ENCODE peak calls at places on chromosomes 4 and X, in four cellular contexts. O is ELF-1; J is D341Med; H is stimulated activated CD4-positive, alpha-beta T cell treated with anti-CD3 and anti-CD28 coated beads, Interleukin-2, amount 100 ng/mL, for 24 hours. C is an unnamed sample.

GRCh38 chr4:98794565-98795205 is 134.2 kb downstream of the EIF4E start:
- DNase-seq in O (peak; percentile 64), J (no peak), H (peak; percentile 69), C (peak; percentile 67)

GRCh38 chr4:182231503-182231902 is 11.7 kb upstream of the TENM3 start:
- DNase-seq in O (no peak), J (no peak), H (no peak), C (no peak)

GRCh38 chr4:109548655-109549054 is 11.4 kb upstream of the MCUB start:
- DNase-seq in O (no peak), J (no peak), H (no peak), C (peak; percentile 56)

GRCh38 chrX:42025861-42026260 is 102.5 kb upstream of the CASK start:
- DNase-seq in O (no peak), J (no peak), H (no peak), C (no peak)

GRCh38 chrX:13266641-13267420 is 53.0 kb downstream of the ATXN3L start:
- DNase-seq in O (peak; percentile 82), J (no peak), H (no peak), C (peak; percentile 22)

GRCh38 chr4:47729086-47729763 is 108.6 kb downstream of the CORIN start:
- DNase-seq in O (no peak), J (no peak), H (no peak), C (no peak)

GRCh38 chr4:165873298-165874071 is 448 bp downstream of the TLL1 start:
- DNase-seq in O (peak; percentile 56), J (peak; percentile 78), H (no peak), C (peak; percentile 4)

GRCh38 chr4:183506389-183506735 is 1.5 kb downstream of the ING2 start:
- DNase-seq in O (no peak), J (no peak), H (no peak), C (no peak)

GRCh38 chr4:93828332-93828829 is at the start of gene ATOH1:
- DNase-seq in O (peak; percentile 89), J (peak; percentile 73), H (no peak), C (no peak)

GRCh38 chrX:45756562-45756961 is 555.9 kb upstream of the DIPK2B start:
- DNase-seq in O (no peak), J (no peak), H (no peak), C (no peak)

GRCh38 chrX:139881572-139881971 is 51.3 kb downstream of the ATP11C start:
- DNase-seq in O (no peak), J (no peak), H (no peak), C (no peak)

GRCh38 chr4:183747931-183748664 is 89.0 kb downstream of the TRAPPC11 start:
- DNase-seq in O (peak; percentile 34), J (no peak), H (no peak), C (no peak)

GRCh38 chr4:83606435-83606834 is 70.5 kb downstream of the GPAT3 start:
- DNase-seq in O (no peak), J (no peak), H (no peak), C (no peak)

GRCh38 chrX:31435592-31435991 is 363.8 kb upstream of the FTHL17 start:
- DNase-seq in O (peak; percentile 97), J (no peak), H (no peak), C (no peak)

GRCh38 chrX:21225643-21226042 is 148.6 kb upstream of the CNKSR2 start:
- DNase-seq in O (no peak), J (no peak), H (no peak), C (no peak)

GRCh38 chr4:7821245-7822165 is 118.2 kb downstream of the AFAP1 start:
- DNase-seq in O (no peak), J (no peak), H (no peak), C (no peak)

GRCh38 chr4:2888826-2889225 is 45.2 kb downstream of the ADD1 start:
- DNase-seq in O (no peak), J (no peak), H (no peak), C (no peak)

GRCh38 chrX:71995122-71995521 is 84.5 kb downstream of the NHSL2 start:
- DNase-seq in O (no peak), J (no peak), H (no peak), C (no peak)

GRCh38 chr4:159010563-159011260 is 92.2 kb upstream of the RAPGEF2 start:
- DNase-seq in O (no peak), J (no peak), H (no peak), C (no peak)

GRCh38 chrX:39677987-39678840 is 419.5 kb downstream of the BCOR start:
- DNase-seq in O (peak; percentile 36), J (no peak), H (no peak), C (no peak)

GRCh38 chrX:118975831-118976598 is 1.6 kb downstream of the LONRF3 start:
- DNase-seq in O (peak; percentile 66), J (peak; percentile 41), H (peak; percentile 72), C (peak; percentile 69)

GRCh38 chr4:76803522-76803921 is 94.4 kb downstream of the SOWAHB start:
- DNase-seq in O (peak; percentile 44), J (no peak), H (no peak), C (no peak)

GRCh38 chrX:123851010-123851409 is 8.8 kb upstream of the XIAP start:
- DNase-seq in O (no peak), J (no peak), H (no peak), C (no peak)

C was measured in activated CD4-positive, alpha-beta T cell treated with anti-CD3 and anti-CD28 coated beads, Interleukin-2, amount 50 U/mL, for 48 hours.